ENCODE peak calls at places on chromosomes 1 and 21, in nine cellular contexts. T is neural crest cell, E is T-helper 1 cell, D is cardiac fibroblast, X is GDM1, S is NCI-H1417 treated with DMSO at 0.1 percent for 48 hours, F is bronchial epithelial cell, U is IMR-90, J is activated T-cell treated with anti-CD3 and anti-CD28 coated beads for 4 hours. I is an unnamed sample.

GRCh38 chr21:42250422-42251403 is 31.8 kb downstream of the ABCG1 start:
- DNase-seq in T (no peak), E (no peak), D (no peak), X (peak; percentile 25), S (no peak), F (no peak), U (no peak), J (no peak), I (no peak)

GRCh38 chr1:74629283-74629682 is 44.3 kb downstream of the ERICH3 start:
- DNase-seq in T (no peak), E (no peak), D (no peak), X (no peak), S (no peak), F (no peak), U (no peak), J (no peak), I (peak; percentile 59)

GRCh38 chr1:104195395-104195794 is 445.7 kb downstream of the AMY1C start:
- DNase-seq in T (no peak), E (no peak), D (no peak), X (no peak), S (no peak), F (peak; percentile 72), U (no peak), J (no peak), I (no peak)

GRCh38 chr1:89133747-89134146 is 7.8 kb upstream of the GBP2 start:
- DNase-seq in T (no peak), E (no peak), D (no peak), X (no peak), S (no peak), F (no peak), U (no peak), J (no peak), I (no peak)

GRCh38 chr1:35069746-35070145 is 9.4 kb upstream of the ZMYM1 start:
- DNase-seq in T (no peak), E (no peak), D (no peak), X (no peak), S (no peak), F (no peak), U (no peak), J (no peak), I (no peak)

GRCh38 chr1:6208723-6209660 is 3.1 kb downstream of the RNF207 start:
- DNase-seq in T (peak; percentile 53), E (peak; percentile 29), D (peak; percentile 54), X (no peak), S (no peak), F (no peak), U (peak; percentile 42), J (no peak), I (peak; percentile 71)

GRCh38 chr1:168719306-168720111 is 9.5 kb downstream of the DPT start:
- DNase-seq in T (no peak), E (no peak), D (no peak), X (no peak), S (no peak), F (peak; percentile 97), U (no peak), J (no peak), I (no peak)

GRCh38 chr21:33308586-33309490 is 15.9 kb upstream of the IFNAR1 start:
- DNase-seq in T (no peak), E (peak; percentile 18), D (peak; percentile 40), X (no peak), S (no peak), F (no peak), U (peak; percentile 55), J (no peak), I (no peak)

GRCh38 chr21:36027352-36027751 is 33.0 kb downstream of the SETD4 start:
- DNase-seq in T (no peak), E (no peak), D (peak; percentile 33), X (no peak), S (no peak), F (peak; percentile 42), U (peak; percentile 82), J (no peak), I (no peak)